ENCODE peak calls at places on chromosome 4, in nine cellular contexts. S, L, N, B, D, W, U, Y and X are unnamed samples.

GRCh38 chr4:13906727-13907126 is 279.2 kb upstream of the BOD1L1 start:
- DNase-seq in B (no peak), L (no peak), D (no peak), U (no peak), Y (no peak), S (no peak), N (no peak), W (no peak), X (no peak)

GRCh38 chr4:56267558-56267957 is 119.7 kb downstream of the AASDH start:
- DNase-seq in U (no peak), B (no peak), N (no peak), D (no peak), W (no peak), L (no peak), S (no peak), Y (no peak), X (no peak)

GRCh38 chr4:130336585-130337217 is 1240.7 kb downstream of the C4orf33 start:
- DNase-seq in U (no peak), S (no peak), B (no peak), D (peak), L (peak), W (no peak), N (no peak), Y (no peak), X (peak)

GRCh38 chr4:139535228-139535851 is 20.7 kb downstream of the SETD7 start:
- DNase-seq in W (no peak), S (no peak), U (no peak), N (no peak), L (no peak), Y (no peak), D (no peak), B (no peak), X (no peak)

GRCh38 chr4:92304636-92305035 is 870 bp downstream of the GRID2 start:
- DNase-seq in N (peak), D (no peak), S (no peak), L (no peak), Y (no peak), W (no peak), U (no peak), B (no peak), X (no peak)

GRCh38 chr4:5125326-5125725 is 74.0 kb downstream of the STK32B start:
- DNase-seq in S (no peak), W (no peak), L (no peak), B (no peak), Y (no peak), N (no peak), U (peak), D (no peak), X (peak)

GRCh38 chr4:38177035-38177791 is 217.0 kb downstream of the PTTG2 start:
- DNase-seq in W (peak), U (no peak), L (no peak), B (peak), S (no peak), N (no peak), Y (no peak), D (no peak), X (no peak)

GRCh38 chr4:176875441-176875930 is 82.8 kb upstream of the VEGFC start:
- DNase-seq in L (no peak), W (no peak), U (no peak), N (no peak), S (no peak), B (no peak), D (no peak), Y (no peak), X (no peak)

GRCh38 chr4:64465263-64465662 is 56.0 kb upstream of the TECRL start:
- DNase-seq in Y (no peak), D (no peak), L (no peak), U (no peak), W (no peak), B (no peak), N (no peak), S (no peak), X (no peak)

GRCh38 chr4:176150283-176150682 is 45.1 kb downstream of the SPATA4 start:
- DNase-seq in L (peak), W (no peak), B (no peak), D (peak), S (no peak), U (no peak), Y (peak), N (no peak), X (no peak)

GRCh38 chr4:170011921-170012628 is 14.1 kb downstream of the MFAP3L start:
- DNase-seq in B (no peak), U (no peak), S (no peak), Y (peak), D (no peak), L (no peak), N (no peak), W (no peak), X (no peak)

GRCh38 chr4:31125496-31125895 is 405.3 kb downstream of the PCDH7 start:
- DNase-seq in L (no peak), N (no peak), D (no peak), B (no peak), S (no peak), W (no peak), Y (no peak), U (no peak), X (no peak)